ENCODE peak calls at places on chromosomes 3 and 15, in seven cellular contexts. T is MM.1S, B is tibial artery, I is ovary, L is breast epithelium, E is H7, S is pancreas. Z is an unnamed sample.

GRCh38 chr3:30747771-30748281 is 141.4 kb downstream of the TGFBR2 start:
- DNase-seq in S (no peak), E (peak; percentile 4), B (no peak), T (no peak), I (no peak), L (no peak), Z (no peak)

GRCh38 chr3:171489348-171489747 is 29.1 kb upstream of the TNIK start:
- DNase-seq in B (no peak), L (no peak), T (no peak), S (no peak), I (no peak), E (no peak), Z (no peak)

GRCh38 chr3:129421988-129422745 is 6.3 kb downstream of the EFCAB12 start:
- DNase-seq in E (no peak), B (no peak), I (no peak), T (no peak), S (no peak), L (no peak), Z (no peak)

GRCh38 chr15:32952901-32953889 is 235.4 kb downstream of the GREM1 start:
- DNase-seq in I (no peak), B (no peak), S (no peak), E (no peak), T (no peak), L (no peak), Z (no peak)

GRCh38 chr3:155391583-155391982 is 98.1 kb upstream of the STRIT1 start:
- DNase-seq in S (no peak), E (no peak), T (no peak), L (no peak), B (peak; percentile 59), I (no peak), Z (no peak)

GRCh38 chr3:126494831-126495230 is 19.1 kb upstream of the ZXDC start:
- DNase-seq in S (no peak), I (no peak), B (no peak), T (no peak), E (no peak), L (no peak), Z (no peak)

GRCh38 chr3:105866656-105867653 is 1.9 kb downstream of the CBLB start:
- DNase-seq in T (peak; percentile 74), S (no peak), B (peak; percentile 40), E (no peak), L (no peak), I (no peak), Z (peak; percentile 72)

GRCh38 chr3:113274959-113275556 is 63.7 kb downstream of the BOC start:
- DNase-seq in L (no peak), T (no peak), B (no peak), S (peak; percentile 82), I (peak; percentile 45), E (no peak), Z (no peak)

GRCh38 chr3:140430494-140430893 is 247.4 kb upstream of the TRIM42 start:
- DNase-seq in T (no peak), B (no peak), E (no peak), L (no peak), I (no peak), S (no peak), Z (no peak)

GRCh38 chr3:192064959-192065358 is 604.0 kb downstream of the PYDC2 start:
- DNase-seq in S (no peak), T (no peak), I (no peak), E (no peak), L (no peak), B (no peak), Z (no peak)

GRCh38 chr15:77856718-77857346 is 220.7 kb downstream of the TBC1D2B start:
- DNase-seq in B (no peak), I (peak; percentile 1), E (no peak), T (no peak), L (peak; percentile 1), S (no peak), Z (no peak)

GRCh38 chr3:78644847-78645246 is 1123.0 kb downstream of the ROBO1 start:
- DNase-seq in S (no peak), B (no peak), I (no peak), T (peak; percentile 30), E (no peak), L (no peak), Z (no peak)

GRCh38 chr3:27344192-27344591 is 25.0 kb downstream of the NEK10 start:
- DNase-seq in L (no peak), S (no peak), E (no peak), B (no peak), I (no peak), T (no peak), Z (no peak)

GRCh38 chr3:142960322-142960850 is 3.1 kb downstream of the PAQR9 start:
- DNase-seq in S (no peak), I (no peak), T (no peak), B (no peak), E (no peak), L (no peak), Z (no peak)

GRCh38 chr3:142963266-142964149 is at the start of gene PAQR9:
- DNase-seq in B (no peak), E (peak; percentile 94), T (peak; percentile 21), L (no peak), I (peak; percentile 38), S (peak; percentile 55), Z (no peak)

GRCh38 chr3:142961539-142961938 is 1.9 kb downstream of the PAQR9 start:
- DNase-seq in L (no peak), S (no peak), T (no peak), B (no peak), E (no peak), I (no peak), Z (no peak)

GRCh38 chr3:142962520-142963265 is 781 bp downstream of the PAQR9 start:
- DNase-seq in L (no peak), S (peak; percentile 67), T (no peak), B (no peak), I (no peak), E (no peak), Z (no peak)

DNA sequence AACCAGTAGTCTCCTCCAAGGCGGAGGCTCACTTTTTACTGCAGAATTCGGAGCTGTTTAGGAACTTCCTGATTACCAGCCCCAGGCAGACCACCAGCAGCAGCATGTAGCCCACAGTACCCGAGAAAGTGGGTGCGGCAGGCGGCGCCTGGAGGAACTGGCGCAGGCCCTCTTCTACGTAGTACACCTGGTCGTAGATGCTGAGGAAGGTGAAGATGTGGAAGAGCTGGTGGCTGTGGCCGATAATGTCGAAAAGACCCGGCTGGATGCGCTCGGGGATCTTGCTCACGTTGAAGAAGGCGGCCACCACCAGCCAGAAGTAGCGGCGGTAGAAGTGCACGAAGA is 1.3 kb downstream of the PAQR9 start:
- DNase-seq in B (no peak), T (no peak), L (no peak), S (no peak), I (no peak), E (no peak), Z (no peak)
- H3K27me3 ChIP-seq in B (no peaks in the 10 kb centered on the region), T (peaks cover 3% of the 10 kb centered on the region), L (peaks cover 3% of the 10 kb centered on the region), S (no peaks in the 10 kb centered on the region), I (no peaks in the 10 kb centered on the region), E (peaks cover 32% of the 10 kb centered on the region), Z (peaks cover 2% of the 10 kb centered on the region)

GRCh38 chr3:123936400-123936799 is 24.6 kb downstream of the CCDC14 start:
- DNase-seq in I (no peak), L (no peak), T (no peak), E (no peak), B (no peak), S (no peak), Z (no peak)
- H3K4me3 ChIP-seq in I (no peak overlapping the region), L (no peak overlapping the region), T (no peak overlapping the region), E (no peak overlapping the region), B (no peak overlapping the region), S (no peak overlapping the region), Z (no peak overlapping the region)

GRCh38 chr3:158102660-158103085 is 3.5 kb downstream of the SHOX2 start:
- DNase-seq in T (no peak), L (no peak), S (peak; percentile 34), B (no peak), I (no peak), E (peak; percentile 33), Z (no peak)

GRCh38 chr3:158103956-158104338 is 2.3 kb downstream of the SHOX2 start:
- DNase-seq in E (peak; percentile 62), I (no peak), B (peak; percentile 34), L (no peak), T (no peak), S (peak; percentile 46), Z (no peak)

GRCh38 chr3:158102219-158102612 is 4.0 kb downstream of the SHOX2 start:
- DNase-seq in B (no peak), I (no peak), T (no peak), E (no peak), L (no peak), S (no peak), Z (no peak)

GRCh38 chr3:158104346-158105020 is 1.7 kb downstream of the SHOX2 start:
- DNase-seq in S (no peak), E (no peak), L (no peak), B (no peak), T (no peak), I (no peak), Z (no peak)

GRCh38 chr3:158103131-158103955 is 2.9 kb downstream of the SHOX2 start:
- DNase-seq in T (no peak), I (no peak), S (peak; percentile 75), L (no peak), B (peak; percentile 71), E (peak; percentile 60), Z (peak; percentile 35)
- H3K27me3 ChIP-seq in T (peaks cover 34% of the 10 kb centered on the region), I (peaks cover 13% of the 10 kb centered on the region), S (peaks cover 13% of the 10 kb centered on the region), L (peaks cover 3% of the 10 kb centered on the region), B (no peaks in the 10 kb centered on the region), E (peaks cover 99% of the 10 kb centered on the region), Z (no peaks in the 10 kb centered on the region)

DNA sequence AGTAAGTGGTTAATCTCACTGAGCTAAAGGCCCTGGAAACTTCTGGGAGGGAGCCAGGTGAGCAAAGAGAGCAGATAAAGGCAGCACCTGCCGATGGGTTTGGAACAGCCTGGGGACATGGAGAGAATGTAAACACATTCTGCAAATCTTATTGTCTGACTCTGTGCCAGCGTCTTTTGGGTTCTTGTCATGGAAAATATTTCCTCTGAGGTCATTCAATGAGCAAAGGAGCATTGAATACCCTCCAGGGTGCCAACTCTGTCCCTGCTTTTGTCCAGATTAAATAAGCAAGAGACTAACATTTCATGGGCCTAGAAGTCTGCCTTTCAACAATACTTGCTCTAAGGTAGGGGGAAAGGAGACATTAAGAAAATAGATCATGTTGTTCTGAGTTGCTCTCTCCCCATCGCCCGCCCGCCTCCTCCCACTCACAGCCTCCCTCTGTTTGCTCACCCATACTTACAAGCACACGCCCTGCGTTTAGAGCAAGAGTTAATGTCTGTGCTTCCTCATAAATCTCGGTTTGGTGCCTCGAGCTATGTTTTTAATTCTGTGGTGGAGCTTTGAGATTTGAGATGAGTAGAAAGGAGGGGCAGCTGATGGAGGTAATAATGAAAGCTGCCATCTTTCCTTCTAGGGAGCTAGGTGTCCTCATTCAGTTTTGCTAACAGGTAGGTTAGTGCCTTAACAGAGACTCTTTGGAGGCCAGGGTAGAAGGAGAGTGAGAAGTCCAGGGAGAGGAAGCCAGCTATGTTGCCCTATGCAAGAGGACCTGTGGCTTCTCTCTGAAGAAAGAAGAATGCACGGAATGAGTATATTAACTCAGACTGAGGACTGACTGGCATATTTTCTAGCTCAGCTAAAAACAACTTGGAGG is 132.9 kb downstream of the TPRG1 start:
- DNase-seq in L (peak; percentile 69), S (peak; percentile 57), I (no peak), T (no peak), B (no peak), E (no peak), Z (no peak)
- H3K4me3 ChIP-seq in L (no peak overlapping the region), S (no peak overlapping the region), I (no peak overlapping the region), T (no peak overlapping the region), B (no peak overlapping the region), E (no peak overlapping the region), Z (no peak overlapping the region)

Z was measured in GM06990.